ENCODE peak calls at places on chromosomes 2 and 18, in seven cellular contexts. Z, X, L, K, C, N and A are unnamed samples.

GRCh38 chr2:158359846-158360245 is 96.7 kb downstream of the CCDC148 start:
- DNase-seq in Z (no peak), X (no peak), L (no peak), K (peak), C (no peak), N (no peak), A (peak)

GRCh38 chr2:235493402-235493774 is 455 bp upstream of the AGAP1 start:
- DNase-seq in Z (no peak), X (peak), L (no peak), K (no peak), C (no peak), N (no peak), A (peak)

GRCh38 chr2:134782792-134783191 is 55.6 kb upstream of the ACMSD start:
- DNase-seq in Z (no peak), X (no peak), L (no peak), K (peak), C (no peak), N (no peak), A (peak)

GRCh38 chr2:167100526-167100925 is 212.2 kb downstream of the XIRP2 start:
- DNase-seq in Z (no peak), X (no peak), L (no peak), K (no peak), C (no peak), N (no peak), A (no peak)

GRCh38 chr18:8153887-8154583 is 455.2 kb upstream of the RAB12 start:
- DNase-seq in Z (no peak), X (peak), L (no peak), K (peak), C (no peak), N (no peak), A (peak)

GRCh38 chr2:46929612-46930011 is 14.0 kb upstream of the MCFD2 start:
- DNase-seq in Z (no peak), X (no peak), L (no peak), K (no peak), C (no peak), N (no peak), A (no peak)

GRCh38 chr2:173568054-173568453 is 213.4 kb downstream of the CDCA7 start:
- DNase-seq in Z (no peak), X (peak), L (no peak), K (no peak), C (no peak), N (no peak), A (peak)

GRCh38 chr2:236749346-236749745 is 179.7 kb downstream of the ACKR3 start:
- DNase-seq in Z (no peak), X (no peak), L (no peak), K (peak), C (no peak), N (no peak), A (peak)

GRCh38 chr18:73896685-73897084 is 250.9 kb downstream of the FBXO15 start:
- DNase-seq in Z (no peak), X (no peak), L (no peak), K (no peak), C (no peak), N (no peak), A (no peak)